ENCODE peak calls at places on chromosomes 6 and 20, in five cellular contexts. G, I, Y, A and O are unnamed samples.

GRCh38 chr20:45290677-45291355 is 15.8 kb upstream of the RBPJL start:
- DNase-seq in I (peak), Y (peak), A (peak), G (peak), O (peak)

GRCh38 chr6:18567380-18567779 is 180.2 kb downstream of the RNF144B start:
- DNase-seq in I (no peak), A (no peak), G (no peak), Y (no peak), O (no peak)

GRCh38 chr6:25250878-25251277 is 28.3 kb upstream of the CARMIL1 start:
- DNase-seq in G (no peak), I (peak), Y (no peak), A (no peak), O (no peak)

GRCh38 chr20:37498066-37498702 is 22.9 kb upstream of the NNAT start:
- DNase-seq in Y (no peak), A (no peak), I (no peak), G (no peak), O (no peak)

GRCh38 chr6:31686483-31686882 is 5.6 kb upstream of the LY6G5C start:
- DNase-seq in G (no peak), A (no peak), Y (no peak), I (no peak), O (no peak)

GRCh38 chr6:170094686-170095272 is 196.1 kb downstream of the DLL1 start:
- DNase-seq in I (no peak), G (no peak), A (no peak), Y (no peak), O (peak)

GRCh38 chr6:163149535-163149848 is 265.0 kb upstream of the QKI start:
- DNase-seq in G (no peak), I (no peak), Y (no peak), A (no peak), O (no peak)

GRCh38 chr6:81834141-81834621 is 81.7 kb upstream of the TENT5A start:
- DNase-seq in Y (no peak), A (no peak), I (peak), G (no peak), O (no peak)

GRCh38 chr20:59074456-59074855 is 31.9 kb upstream of the PRELID3B start:
- DNase-seq in I (no peak), G (no peak), A (no peak), Y (no peak), O (no peak)

GRCh38 chr6:43937236-43938177 is 167.5 kb downstream of the VEGFA start:
- DNase-seq in Y (no peak), I (no peak), G (no peak), A (no peak), O (peak)

GRCh38 chr20:6164421-6165341 is 41.9 kb upstream of the FERMT1 start:
- DNase-seq in G (no peak), Y (no peak), I (no peak), A (no peak), O (no peak)

GRCh38 chr20:51594999-51595532 is 52.5 kb upstream of the NFATC2 start:
- DNase-seq in A (peak), Y (peak), I (peak), G (peak), O (peak)

GRCh38 chr20:63520594-63520938 is at the start of gene PPDPF:
- DNase-seq in A (peak), G (peak), I (peak), Y (peak), O (peak)

GRCh38 chr20:1341561-1342265 is 12.8 kb upstream of the SDCBP2 start:
- DNase-seq in Y (no peak), A (no peak), G (no peak), I (no peak), O (peak)

GRCh38 chr6:157372501-157373280 is 8.3 kb upstream of the ZDHHC14 start:
- DNase-seq in A (no peak), Y (no peak), I (no peak), G (no peak), O (no peak)

GRCh38 chr6:44538841-44539240 is 151.3 kb downstream of the CDC5L start:
- DNase-seq in I (no peak), Y (no peak), G (no peak), A (no peak), O (peak)